ENCODE peak calls at places on chromosomes 16 and 17, in eight cellular contexts. One of them, this sample, is unnamed.

GRCh38 chr16:84928679-84929420 is 82.5 kb downstream of the ZDHHC7 start:
- DNase-seq in lower leg skin: peak
- DNase-seq in brain microvascular endothelial cell: no peak
- DNase-seq in hypothalamus: no peak
- DNase-seq in left ventricle myocardium inferior: peak
- DNase-seq in cardiac fibroblast: peak
- DNase-seq in GM23248: peak
- DNase-seq in PC-3: peak
- DNase-seq in this sample: no peak

GRCh38 chr16:30688701-30689100 is 10.3 kb upstream of the SRCAP start:
- DNase-seq in PC-3: no peak
- DNase-seq in lower leg skin: no peak
- DNase-seq in brain microvascular endothelial cell: no peak
- DNase-seq in hypothalamus: no peak
- DNase-seq in left ventricle myocardium inferior: no peak
- DNase-seq in GM23248: no peak
- DNase-seq in cardiac fibroblast: no peak
- DNase-seq in this sample: no peak

GRCh38 chr16:58127634-58128033 is 1.5 kb downstream of the CFAP20 start:
- DNase-seq in GM23248: peak
- DNase-seq in lower leg skin: no peak
- DNase-seq in PC-3: peak
- DNase-seq in left ventricle myocardium inferior: no peak
- DNase-seq in hypothalamus: no peak
- DNase-seq in brain microvascular endothelial cell: no peak
- DNase-seq in cardiac fibroblast: no peak
- DNase-seq in this sample: no peak

GRCh38 chr16:83842755-83843507 is 35.2 kb downstream of the HSBP1 start:
- DNase-seq in hypothalamus: no peak
- DNase-seq in lower leg skin: peak
- DNase-seq in brain microvascular endothelial cell: no peak
- DNase-seq in left ventricle myocardium inferior: no peak
- DNase-seq in GM23248: no peak
- DNase-seq in PC-3: no peak
- DNase-seq in cardiac fibroblast: no peak
- DNase-seq in this sample: no peak

GRCh38 chr16:17914168-17914567 is 422.4 kb downstream of the NPIPA8 start:
- DNase-seq in hypothalamus: no peak
- DNase-seq in cardiac fibroblast: no peak
- DNase-seq in brain microvascular endothelial cell: no peak
- DNase-seq in lower leg skin: no peak
- DNase-seq in left ventricle myocardium inferior: no peak
- DNase-seq in PC-3: no peak
- DNase-seq in GM23248: no peak
- DNase-seq in this sample: no peak

GRCh38 chr16:81679721-81680430 is 99.2 kb upstream of the PLCG2 start:
- DNase-seq in brain microvascular endothelial cell: no peak
- DNase-seq in left ventricle myocardium inferior: no peak
- DNase-seq in cardiac fibroblast: no peak
- DNase-seq in lower leg skin: no peak
- DNase-seq in hypothalamus: no peak
- DNase-seq in GM23248: no peak
- DNase-seq in PC-3: no peak
- DNase-seq in this sample: no peak

GRCh38 chr16:67441907-67442306 is 11.0 kb downstream of the HSD11B2 start:
- DNase-seq in brain microvascular endothelial cell: no peak
- DNase-seq in cardiac fibroblast: no peak
- DNase-seq in PC-3: no peak
- DNase-seq in left ventricle myocardium inferior: peak
- DNase-seq in hypothalamus: no peak
- DNase-seq in lower leg skin: no peak
- DNase-seq in GM23248: no peak
- DNase-seq in this sample: no peak

GRCh38 chr16:80526418-80527061 is 14.3 kb upstream of the DYNLRB2 start:
- DNase-seq in lower leg skin: no peak
- DNase-seq in GM23248: peak
- DNase-seq in cardiac fibroblast: peak
- DNase-seq in hypothalamus: peak
- DNase-seq in brain microvascular endothelial cell: peak
- DNase-seq in PC-3: peak
- DNase-seq in left ventricle myocardium inferior: no peak
- DNase-seq in this sample: peak

GRCh38 chr16:57834936-57835335 is 32.6 kb upstream of the KIFC3 start:
- DNase-seq in cardiac fibroblast: peak
- DNase-seq in GM23248: peak
- DNase-seq in PC-3: peak
- DNase-seq in brain microvascular endothelial cell: peak
- DNase-seq in left ventricle myocardium inferior: no peak
- DNase-seq in lower leg skin: no peak
- DNase-seq in hypothalamus: no peak
- DNase-seq in this sample: no peak

GRCh38 chr17:37673386-37673785 is 30.1 kb upstream of the DDX52 start:
- DNase-seq in lower leg skin: no peak
- DNase-seq in cardiac fibroblast: no peak
- DNase-seq in hypothalamus: no peak
- DNase-seq in GM23248: peak
- DNase-seq in left ventricle myocardium inferior: no peak
- DNase-seq in brain microvascular endothelial cell: no peak
- DNase-seq in PC-3: no peak
- DNase-seq in this sample: no peak

GRCh38 chr16:1052791-1053521 is 19.6 kb upstream of the SSTR5 start:
- DNase-seq in left ventricle myocardium inferior: no peak
- DNase-seq in lower leg skin: no peak
- DNase-seq in brain microvascular endothelial cell: no peak
- DNase-seq in PC-3: no peak
- DNase-seq in cardiac fibroblast: no peak
- DNase-seq in GM23248: no peak
- DNase-seq in hypothalamus: no peak
- DNase-seq in this sample: no peak

GRCh38 chr16:58462089-58462488 is 37.9 kb upstream of the NDRG4 start:
- DNase-seq in PC-3: no peak
- DNase-seq in GM23248: no peak
- DNase-seq in brain microvascular endothelial cell: no peak
- DNase-seq in hypothalamus: no peak
- DNase-seq in left ventricle myocardium inferior: no peak
- DNase-seq in cardiac fibroblast: no peak
- DNase-seq in lower leg skin: no peak
- DNase-seq in this sample: no peak

GRCh38 chr17:4375039-4375748 is 8.7 kb upstream of the UBE2G1 start:
- DNase-seq in hypothalamus: no peak
- DNase-seq in cardiac fibroblast: no peak
- DNase-seq in lower leg skin: no peak
- DNase-seq in GM23248: no peak
- DNase-seq in PC-3: no peak
- DNase-seq in brain microvascular endothelial cell: no peak
- DNase-seq in left ventricle myocardium inferior: no peak
- DNase-seq in this sample: peak

GRCh38 chr17:45370949-45371413 is 54.2 kb upstream of the MAP3K14 start:
- DNase-seq in lower leg skin: peak
- DNase-seq in cardiac fibroblast: peak
- DNase-seq in brain microvascular endothelial cell: peak
- DNase-seq in left ventricle myocardium inferior: no peak
- DNase-seq in hypothalamus: no peak
- DNase-seq in GM23248: peak
- DNase-seq in PC-3: peak
- DNase-seq in this sample: no peak

GRCh38 chr16:15967223-15967546 is 17.8 kb downstream of the ABCC1 start:
- DNase-seq in lower leg skin: no peak
- DNase-seq in PC-3: no peak
- DNase-seq in brain microvascular endothelial cell: no peak
- DNase-seq in GM23248: peak
- DNase-seq in hypothalamus: no peak
- DNase-seq in left ventricle myocardium inferior: no peak
- DNase-seq in cardiac fibroblast: no peak
- DNase-seq in this sample: no peak

GRCh38 chr17:67353929-67354557 is 12.3 kb downstream of the PSMD12 start:
- DNase-seq in PC-3: no peak
- DNase-seq in GM23248: no peak
- DNase-seq in brain microvascular endothelial cell: no peak
- DNase-seq in lower leg skin: no peak
- DNase-seq in hypothalamus: no peak
- DNase-seq in left ventricle myocardium inferior: no peak
- DNase-seq in cardiac fibroblast: no peak
- DNase-seq in this sample: no peak

GRCh38 chr17:7041607-7042506 is 2.0 kb downstream of the SLC16A11 start:
- DNase-seq in brain microvascular endothelial cell: no peak
- DNase-seq in hypothalamus: no peak
- DNase-seq in GM23248: no peak
- DNase-seq in cardiac fibroblast: no peak
- DNase-seq in PC-3: no peak
- DNase-seq in lower leg skin: no peak
- DNase-seq in left ventricle myocardium inferior: no peak
- DNase-seq in this sample: no peak

GRCh38 chr17:80008383-80008840 is 27.3 kb downstream of the TBC1D16 start:
- DNase-seq in GM23248: peak
- DNase-seq in hypothalamus: peak
- DNase-seq in lower leg skin: peak
- DNase-seq in brain microvascular endothelial cell: peak
- DNase-seq in left ventricle myocardium inferior: peak
- DNase-seq in cardiac fibroblast: peak
- DNase-seq in PC-3: peak
- DNase-seq in this sample: peak

GRCh38 chr17:30243568-30243967 is 8.1 kb upstream of the SLC6A4 start:
- DNase-seq in brain microvascular endothelial cell: no peak
- DNase-seq in lower leg skin: peak
- DNase-seq in cardiac fibroblast: no peak
- DNase-seq in hypothalamus: no peak
- DNase-seq in left ventricle myocardium inferior: no peak
- DNase-seq in PC-3: no peak
- DNase-seq in GM23248: no peak
- DNase-seq in this sample: no peak

GRCh38 chr17:66636111-66636510 is 198.8 kb upstream of the CACNG5 start:
- DNase-seq in hypothalamus: no peak
- DNase-seq in lower leg skin: peak
- DNase-seq in GM23248: peak
- DNase-seq in PC-3: no peak
- DNase-seq in cardiac fibroblast: peak
- DNase-seq in left ventricle myocardium inferior: no peak
- DNase-seq in brain microvascular endothelial cell: peak
- DNase-seq in this sample: no peak

GRCh38 chr17:3821101-3821500 is 20.1 kb upstream of the ITGAE start:
- DNase-seq in cardiac fibroblast: no peak
- DNase-seq in PC-3: no peak
- DNase-seq in GM23248: no peak
- DNase-seq in brain microvascular endothelial cell: no peak
- DNase-seq in hypothalamus: no peak
- DNase-seq in left ventricle myocardium inferior: no peak
- DNase-seq in lower leg skin: no peak
- DNase-seq in this sample: no peak

GRCh38 chr16:54136276-54136625 is 150.3 kb downstream of the IRX3 start:
- DNase-seq in hypothalamus: no peak
- DNase-seq in GM23248: peak
- DNase-seq in lower leg skin: no peak
- DNase-seq in left ventricle myocardium inferior: no peak
- DNase-seq in cardiac fibroblast: peak
- DNase-seq in brain microvascular endothelial cell: peak
- DNase-seq in PC-3: peak
- DNase-seq in this sample: no peak